ENCODE peak calls at places on chromosomes 11 and 22, in four cellular contexts. One of them, this sample, is unnamed.

GRCh38 chr11:20112291-20113146 is 47.8 kb downstream of the DBX1 start:
- DNase-seq in GM12878: no peak
- DNase-seq in H1: no peak
- DNase-seq in NT2/D1: no peak
- DNase-seq in this sample: peak; percentile 46

GRCh38 chr11:61108847-61109585 is 6.7 kb downstream of the CD5 start:
- DNase-seq in GM12878: no peak
- DNase-seq in H1: no peak
- DNase-seq in NT2/D1: no peak
- DNase-seq in this sample: no peak

GRCh38 chr22:20014526-20015186 is 2.0 kb downstream of the ARVCF start:
- DNase-seq in GM12878: no peak
- DNase-seq in H1: no peak
- DNase-seq in NT2/D1: no peak
- DNase-seq in this sample: no peak

GRCh38 chr11:96242971-96243647 is 99.9 kb downstream of the MAML2 start:
- DNase-seq in GM12878: peak; percentile 86
- DNase-seq in H1: peak; percentile 82
- DNase-seq in NT2/D1: peak; percentile 85
- DNase-seq in this sample: peak; percentile 90

GRCh38 chr22:47020157-47020556 is 257.7 kb downstream of the TBC1D22A start:
- DNase-seq in GM12878: no peak
- DNase-seq in H1: no peak
- DNase-seq in NT2/D1: no peak
- DNase-seq in this sample: no peak

GRCh38 chr11:19739872-19740271 is 27.2 kb downstream of the NAV2 start:
- DNase-seq in GM12878: no peak
- DNase-seq in H1: no peak
- DNase-seq in NT2/D1: peak; percentile 20
- DNase-seq in this sample: peak; percentile 14

GRCh38 chr22:47386812-47387510 is 624.5 kb downstream of the TBC1D22A start:
- DNase-seq in GM12878: no peak
- DNase-seq in H1: no peak
- DNase-seq in NT2/D1: no peak
- DNase-seq in this sample: no peak

GRCh38 chr11:83070878-83071640 is 638 bp downstream of the RAB30 start:
- DNase-seq in GM12878: no peak
- DNase-seq in H1: no peak
- DNase-seq in NT2/D1: peak; percentile 30
- DNase-seq in this sample: peak; percentile 32

GRCh38 chr11:68106165-68106940 is 14.8 kb downstream of the CHKA start:
- DNase-seq in GM12878: no peak
- DNase-seq in H1: no peak
- DNase-seq in NT2/D1: no peak
- DNase-seq in this sample: no peak

GRCh38 chr11:123545726-123546125 is 108.7 kb downstream of the SCN3B start:
- DNase-seq in GM12878: no peak
- DNase-seq in H1: no peak
- DNase-seq in NT2/D1: no peak
- DNase-seq in this sample: no peak

GRCh38 chr11:92455221-92455790 is 230.7 kb downstream of the FAT3 start:
- DNase-seq in GM12878: no peak
- DNase-seq in H1: no peak
- DNase-seq in NT2/D1: no peak
- DNase-seq in this sample: no peak

GRCh38 chr11:77181799-77182541 is 53.9 kb downstream of the MYO7A start:
- DNase-seq in GM12878: no peak
- DNase-seq in H1: no peak
- DNase-seq in NT2/D1: no peak
- DNase-seq in this sample: no peak

GRCh38 chr11:43987384-43988039 is 45.1 kb downstream of the C11orf96 start:
- DNase-seq in GM12878: no peak
- DNase-seq in H1: no peak
- DNase-seq in NT2/D1: no peak
- DNase-seq in this sample: no peak

GRCh38 chr11:9347100-9347499 is 32.7 kb upstream of the TMEM41B start:
- DNase-seq in GM12878: no peak
- DNase-seq in H1: no peak
- DNase-seq in NT2/D1: no peak
- DNase-seq in this sample: no peak

GRCh38 chr22:41446057-41446501 is 522 bp downstream of the TOB2 start:
- DNase-seq in GM12878: no peak
- DNase-seq in H1: no peak
- DNase-seq in NT2/D1: no peak
- DNase-seq in this sample: no peak

GRCh38 chr11:45528435-45528834 is 137.0 kb downstream of the CHST1 start:
- DNase-seq in GM12878: no peak
- DNase-seq in H1: no peak
- DNase-seq in NT2/D1: no peak
- DNase-seq in this sample: no peak

GRCh38 chr22:40953446-40953845 is 2.3 kb downstream of the RBX1 start:
- DNase-seq in GM12878: no peak
- DNase-seq in H1: no peak
- DNase-seq in NT2/D1: no peak
- DNase-seq in this sample: no peak

GRCh38 chr11:128492461-128492860 is 94.9 kb downstream of the ETS1 start:
- DNase-seq in GM12878: no peak
- DNase-seq in H1: no peak
- DNase-seq in NT2/D1: no peak
- DNase-seq in this sample: no peak

GRCh38 chr11:112453601-112454577 is 193.2 kb upstream of the PLET1 start:
- DNase-seq in GM12878: no peak
- DNase-seq in H1: peak; percentile 10
- DNase-seq in NT2/D1: peak; percentile 25
- DNase-seq in this sample: peak; percentile 65

DNA sequence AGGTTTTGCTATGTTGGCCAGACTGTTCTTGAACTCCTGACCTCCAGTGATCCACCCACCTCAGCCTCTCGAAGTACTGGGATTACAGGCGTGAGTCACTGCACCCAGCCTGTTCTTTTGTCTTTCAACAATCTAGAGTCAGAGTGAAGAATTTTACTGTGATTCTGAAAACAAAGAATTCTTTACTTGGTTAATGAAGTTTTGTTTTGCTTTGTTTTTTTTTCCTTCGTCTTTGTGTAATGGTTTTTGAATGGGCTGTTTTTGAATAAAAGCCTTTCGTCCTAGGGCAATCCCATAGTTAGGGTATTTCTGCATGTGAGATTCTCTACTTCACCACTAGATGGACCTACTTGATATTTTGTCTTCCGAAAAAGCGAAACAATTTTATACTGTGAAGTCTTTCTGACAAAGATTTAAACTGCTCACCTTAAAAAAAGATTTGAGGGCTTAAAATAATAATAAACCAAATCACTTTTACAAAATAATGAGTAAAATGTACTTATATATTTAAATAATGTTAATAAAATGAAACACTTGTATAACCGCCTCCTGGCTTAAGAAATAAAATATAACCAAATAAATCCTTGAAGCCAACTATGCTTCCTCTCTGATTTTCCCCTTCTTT is 43.4 kb upstream of the SC5D start:
- DNase-seq in GM12878: no peak
- DNase-seq in H1: no peak
- DNase-seq in NT2/D1: peak; percentile 44
- DNase-seq in this sample: peak; percentile 52
- TF ChIP-seq SUZ12 in GM12878: no peak
- TF ChIP-seq SUZ12 in H1: no peak
- TF ChIP-seq SUZ12 in NT2/D1: no peak
- TF ChIP-seq SUZ12 in this sample: no peak

GRCh38 chr11:105229758-105230157 is 90.2 kb upstream of the CARD18 start:
- DNase-seq in GM12878: no peak
- DNase-seq in H1: no peak
- DNase-seq in NT2/D1: no peak
- DNase-seq in this sample: no peak

GRCh38 chr11:105232021-105232420 is 92.5 kb upstream of the CARD18 start:
- DNase-seq in GM12878: no peak
- DNase-seq in H1: no peak
- DNase-seq in NT2/D1: no peak
- DNase-seq in this sample: no peak

GRCh38 chr11:105227363-105227762 is 87.8 kb upstream of the CARD18 start:
- DNase-seq in GM12878: no peak
- DNase-seq in H1: no peak
- DNase-seq in NT2/D1: no peak
- DNase-seq in this sample: no peak

GRCh38 chr11:105230586-105230985 is 91.0 kb upstream of the CARD18 start:
- DNase-seq in GM12878: no peak
- DNase-seq in H1: no peak
- DNase-seq in NT2/D1: no peak
- DNase-seq in this sample: no peak

GRCh38 chr11:105229257-105229656 is 89.7 kb upstream of the CARD18 start:
- DNase-seq in GM12878: no peak
- DNase-seq in H1: no peak
- DNase-seq in NT2/D1: no peak
- DNase-seq in this sample: no peak
- TF ChIP-seq SUZ12 in GM12878: no peak
- TF ChIP-seq SUZ12 in H1: no peak
- TF ChIP-seq SUZ12 in NT2/D1: no peak
- TF ChIP-seq SUZ12 in this sample: no peak

DNA sequence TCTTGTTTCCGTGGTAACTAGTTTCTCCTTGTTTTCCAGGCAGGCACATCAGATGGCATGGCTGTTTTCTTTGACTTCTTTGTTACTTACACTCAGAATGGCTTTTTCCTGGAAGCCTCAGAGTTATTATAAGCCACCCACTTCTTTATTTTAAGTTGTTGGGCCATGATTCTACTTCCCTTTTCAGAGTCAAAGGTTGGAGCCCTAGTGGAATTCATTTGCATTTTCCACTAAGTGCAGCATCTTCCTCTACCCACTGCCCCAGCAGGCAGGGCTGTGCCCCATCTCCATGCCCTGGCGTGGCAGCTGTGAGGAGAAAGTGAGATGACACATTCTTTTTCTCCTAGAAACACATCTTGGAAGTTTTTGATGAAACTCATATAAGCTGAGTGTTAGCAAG is 95.0 kb downstream of the PRR5L start:
- DNase-seq in GM12878: no peak
- DNase-seq in H1: no peak
- DNase-seq in NT2/D1: no peak
- DNase-seq in this sample: no peak
- TF ChIP-seq SUZ12 in GM12878: no peak
- TF ChIP-seq SUZ12 in H1: no peak
- TF ChIP-seq SUZ12 in NT2/D1: no peak
- TF ChIP-seq SUZ12 in this sample: no peak

DNA sequence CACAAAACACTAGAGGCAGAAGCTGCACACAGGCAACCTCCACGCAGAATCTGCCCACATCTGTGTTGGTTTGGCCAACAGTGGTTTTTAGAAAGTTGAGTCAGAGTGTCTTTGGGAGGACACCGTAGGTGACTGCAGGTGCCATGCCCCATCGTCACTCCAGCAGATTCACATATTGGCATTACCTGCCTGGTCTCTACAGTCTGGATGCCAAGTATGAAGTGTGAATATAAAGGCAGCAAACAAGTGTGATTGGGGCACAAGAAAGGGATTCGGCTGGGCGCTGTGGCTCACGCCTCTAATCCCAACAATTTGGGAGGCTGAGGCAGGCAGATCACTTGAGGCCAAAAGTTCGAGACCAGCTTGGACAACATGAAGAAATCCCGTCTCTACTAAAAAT is 11.0 kb upstream of the FXYD2 start:
- DNase-seq in GM12878: no peak
- DNase-seq in H1: no peak
- DNase-seq in NT2/D1: no peak
- DNase-seq in this sample: no peak
- TF ChIP-seq SUZ12 in GM12878: no peak
- TF ChIP-seq SUZ12 in H1: no peak
- TF ChIP-seq SUZ12 in NT2/D1: no peak
- TF ChIP-seq SUZ12 in this sample: no peak

DNA sequence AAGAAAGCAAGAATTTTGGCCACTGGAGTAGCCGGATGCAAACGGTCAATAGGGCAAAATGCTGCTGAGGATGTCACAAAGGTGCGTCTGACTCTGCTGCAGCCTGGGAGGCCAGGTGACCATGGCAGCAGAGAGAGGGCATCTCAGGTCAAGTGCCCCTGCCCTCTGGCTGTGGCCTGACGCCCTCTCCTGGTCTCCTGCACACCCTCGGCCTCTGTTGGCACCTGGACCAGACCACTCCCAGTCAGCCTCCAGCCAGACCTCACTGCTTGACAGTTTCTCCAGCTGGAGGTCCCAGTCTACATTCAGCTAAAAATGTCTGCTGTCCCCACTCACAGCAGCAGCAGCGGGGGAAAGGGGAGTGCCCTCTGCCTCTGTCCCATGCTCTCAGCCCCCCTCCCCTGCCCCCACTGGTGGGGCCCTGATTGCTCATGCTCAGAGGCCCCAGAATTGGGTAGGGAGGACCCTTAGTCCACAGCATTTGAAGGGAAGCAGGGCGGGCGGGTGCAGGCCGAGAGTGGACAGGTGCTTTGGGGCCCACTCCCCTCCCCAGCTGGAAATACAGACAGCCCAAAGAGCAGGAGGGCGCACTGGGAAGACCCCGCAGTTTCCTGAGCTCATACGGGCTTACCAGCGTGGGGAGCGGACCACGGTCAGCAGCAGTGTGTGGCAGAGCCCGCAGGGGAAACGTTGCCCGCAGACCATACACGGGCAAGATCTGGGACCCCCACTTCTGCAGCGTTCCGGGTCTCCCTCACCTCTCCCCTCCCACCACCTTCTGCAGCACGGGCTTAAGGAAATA is 1.6 kb upstream of the BRSK2 start:
- DNase-seq in GM12878: no peak
- DNase-seq in H1: no peak
- DNase-seq in NT2/D1: no peak
- DNase-seq in this sample: no peak
- TF ChIP-seq SUZ12 in GM12878: no peak
- TF ChIP-seq SUZ12 in H1: peak; percentile 21
- TF ChIP-seq SUZ12 in NT2/D1: no peak
- TF ChIP-seq SUZ12 in this sample: no peak

GRCh38 chr11:75771646-75772410 is 3.2 kb downstream of the DGAT2 start:
- DNase-seq in GM12878: no peak
- DNase-seq in H1: no peak
- DNase-seq in NT2/D1: no peak
- DNase-seq in this sample: no peak

GRCh38 chr11:75776546-75776945 is 8.0 kb downstream of the DGAT2 start:
- DNase-seq in GM12878: no peak
- DNase-seq in H1: no peak
- DNase-seq in NT2/D1: no peak
- DNase-seq in this sample: no peak

GRCh38 chr11:75773595-75774353 is 5.2 kb downstream of the DGAT2 start:
- DNase-seq in GM12878: peak; percentile 92
- DNase-seq in H1: no peak
- DNase-seq in NT2/D1: no peak
- DNase-seq in this sample: no peak

GRCh38 chr11:75777461-75778110 is 9.0 kb downstream of the DGAT2 start:
- DNase-seq in GM12878: no peak
- DNase-seq in H1: no peak
- DNase-seq in NT2/D1: no peak
- DNase-seq in this sample: no peak

GRCh38 chr11:75775056-75775455 is 6.5 kb downstream of the DGAT2 start:
- DNase-seq in GM12878: no peak
- DNase-seq in H1: no peak
- DNase-seq in NT2/D1: no peak
- DNase-seq in this sample: no peak
- TF ChIP-seq SUZ12 in GM12878: no peak
- TF ChIP-seq SUZ12 in H1: no peak
- TF ChIP-seq SUZ12 in NT2/D1: no peak
- TF ChIP-seq SUZ12 in this sample: no peak